ENCODE peak calls at places on chromosomes 7 and 10, in nine cellular contexts. S is transverse colon, C is stomach, F is adrenal gland, X is endothelial cell of umbilical vein, V is sigmoid colon, O is ovary, Z is esophagus squamous epithelium, R is HepG2. G is an unnamed sample.

GRCh38 chr7:27103489-27104226 is 1.2 kb upstream of the HOXA2 start:
- DNase-seq in X (peak), R (no peak), S (peak), Z (no peak), V (peak), F (peak), C (no peak), O (no peak), G (no peak)

GRCh38 chr7:43815373-43815772 is 53.9 kb downstream of the MRPS24 start:
- DNase-seq in Z (no peak), S (no peak), C (no peak), X (no peak), O (no peak), R (no peak), F (no peak), V (no peak), G (no peak)

GRCh38 chr10:96334888-96335526 is 23.8 kb downstream of the OPALIN start:
- DNase-seq in V (no peak), R (peak), X (peak), C (no peak), S (no peak), O (no peak), F (no peak), Z (no peak), G (no peak)

GRCh38 chr7:157521752-157522151 is 184.9 kb downstream of the DNAJB6 start:
- DNase-seq in X (no peak), F (no peak), S (no peak), Z (no peak), V (peak), R (no peak), O (no peak), C (no peak), G (no peak)

GRCh38 chr10:31947144-31947926 is 18.7 kb upstream of the ARHGAP12 start:
- DNase-seq in V (peak), O (peak), Z (no peak), S (no peak), X (peak), F (no peak), R (peak), C (no peak), G (no peak)

GRCh38 chr7:70506463-70506862 is 625.5 kb upstream of the GALNT17 start:
- DNase-seq in R (peak), X (no peak), C (no peak), V (no peak), O (no peak), S (no peak), Z (no peak), F (no peak), G (peak)

GRCh38 chr10:19658622-19659233 is 157.5 kb upstream of the PLXDC2 start:
- DNase-seq in X (no peak), F (no peak), C (no peak), V (no peak), O (no peak), Z (no peak), R (no peak), S (no peak), G (no peak)

GRCh38 chr10:84537447-84537931 is 209.1 kb downstream of the CCSER2 start:
- DNase-seq in X (peak), F (peak), R (peak), O (peak), V (no peak), Z (no peak), C (peak), S (peak), G (no peak)

GRCh38 chr7:158264881-158265742 is 322.5 kb downstream of the PTPRN2 start:
- DNase-seq in X (no peak), Z (no peak), V (peak), F (no peak), S (no peak), R (no peak), O (no peak), C (no peak), G (no peak)

GRCh38 chr10:5484205-5484604 is 15.2 kb downstream of the CALML5 start:
- DNase-seq in S (no peak), F (no peak), V (peak), O (no peak), C (no peak), R (no peak), Z (no peak), X (no peak), G (no peak)

GRCh38 chr10:28722065-28722803 is 44.9 kb downstream of the BAMBI start:
- DNase-seq in R (no peak), F (peak), C (no peak), Z (no peak), X (peak), O (peak), V (no peak), S (peak), G (peak)

GRCh38 chr7:39265912-39266591 is 288.3 kb downstream of the POU6F2 start:
- DNase-seq in X (no peak), Z (no peak), V (no peak), R (no peak), O (no peak), C (no peak), S (no peak), F (no peak), G (no peak)

GRCh38 chr10:62244785-62245595 is 23.7 kb downstream of the RTKN2 start:
- DNase-seq in R (peak), X (peak), V (no peak), C (no peak), F (peak), Z (no peak), O (peak), S (peak), G (no peak)

GRCh38 chr10:78578929-78579328 is 489.8 kb upstream of the ZMIZ1 start:
- DNase-seq in X (no peak), V (no peak), R (no peak), Z (no peak), O (no peak), C (no peak), S (no peak), F (no peak), G (no peak)

GRCh38 chr10:132389631-132390454 is 7.2 kb upstream of the PWWP2B start:
- DNase-seq in V (peak), O (peak), R (no peak), S (peak), C (no peak), F (peak), X (no peak), Z (no peak), G (peak)

GRCh38 chr10:79352035-79352595 is 4.8 kb downstream of the PPIF start:
- DNase-seq in X (no peak), Z (no peak), C (no peak), R (no peak), O (no peak), V (no peak), S (no peak), F (peak), G (no peak)

GRCh38 chr10:103350522-103351260 is at the start of gene PCGF6:
- DNase-seq in X (peak), R (peak), O (peak), V (peak), S (peak), F (peak), Z (no peak), C (peak), G (peak)

GRCh38 chr7:80224416-80224815 is 89.8 kb downstream of the GNAI1 start:
- DNase-seq in V (no peak), S (no peak), C (no peak), Z (no peak), X (no peak), F (no peak), O (no peak), R (no peak), G (no peak)

GRCh38 chr10:30455816-30456215 is 21.8 kb downstream of the MAP3K8 start:
- DNase-seq in R (no peak), X (no peak), C (no peak), F (no peak), S (peak), O (peak), V (no peak), Z (no peak), G (no peak)

GRCh38 chr7:103988468-103989199 is 824 bp downstream of the RELN start:
- DNase-seq in O (no peak), S (no peak), X (peak), R (peak), C (no peak), F (no peak), Z (no peak), V (no peak), G (no peak)

GRCh38 chr10:129962092-129962494 is 2.0 kb downstream of the EBF3 start:
- DNase-seq in O (no peak), C (no peak), V (peak), X (no peak), F (peak), Z (no peak), S (no peak), R (no peak), G (no peak)

GRCh38 chr10:127904311-127904710 is 2.6 kb upstream of the PTPRE start:
- DNase-seq in Z (no peak), F (no peak), C (no peak), X (no peak), O (no peak), S (no peak), R (no peak), V (no peak), G (no peak)

GRCh38 chr10:14481752-14482151 is 151.0 kb upstream of the FRMD4A start:
- DNase-seq in S (no peak), V (no peak), F (peak), C (no peak), Z (no peak), X (no peak), O (no peak), R (no peak), G (no peak)

GRCh38 chr7:103679156-103680132 is 233.4 kb upstream of the SLC26A5 start:
- DNase-seq in Z (no peak), F (no peak), O (no peak), C (no peak), X (no peak), V (no peak), S (no peak), R (peak), G (no peak)

GRCh38 chr7:19107142-19107391 is 10.4 kb downstream of the TWIST1 start:
- DNase-seq in S (no peak), V (no peak), C (no peak), O (no peak), R (no peak), Z (no peak), X (no peak), F (no peak), G (no peak)

GRCh38 chr7:27605283-27605682 is 57.4 kb downstream of the HIBADH start:
- DNase-seq in X (no peak), S (no peak), V (no peak), F (no peak), C (no peak), Z (no peak), O (no peak), R (no peak), G (no peak)

GRCh38 chr10:49080071-49080470 is 35.3 kb downstream of the VSTM4 start:
- DNase-seq in F (no peak), V (no peak), C (no peak), R (no peak), O (peak), X (no peak), Z (no peak), S (no peak), G (no peak)

GRCh38 chr10:30387646-30388243 is 38.7 kb upstream of the MTPAP start:
- DNase-seq in C (no peak), X (no peak), F (no peak), Z (no peak), O (no peak), V (no peak), R (peak), S (no peak), G (no peak)

GRCh38 chr7:29606287-29606721 is 42.7 kb downstream of the PRR15 start:
- DNase-seq in R (peak), V (no peak), Z (no peak), S (peak), O (peak), F (peak), X (peak), C (no peak), G (no peak)

GRCh38 chr10:33015798-33016547 is 57.9 kb upstream of the ITGB1 start:
- DNase-seq in R (no peak), V (no peak), Z (no peak), C (no peak), O (no peak), S (no peak), X (no peak), F (no peak), G (no peak)

GRCh38 chr7:6071406-6071805 is 40.2 kb downstream of the ANKRD61 start:
- DNase-seq in F (no peak), S (no peak), V (no peak), Z (no peak), O (no peak), R (no peak), C (no peak), X (no peak), G (no peak)

GRCh38 chr10:69426376-69426727 is 9.6 kb upstream of the TACR2 start:
- DNase-seq in O (no peak), R (no peak), C (no peak), S (no peak), X (no peak), V (peak), Z (no peak), F (no peak), G (no peak)

GRCh38 chr10:130463876-130464360 is 327.7 kb downstream of the GLRX3 start:
- DNase-seq in C (no peak), X (no peak), R (no peak), Z (no peak), V (peak), F (peak), S (no peak), O (no peak), G (no peak)

GRCh38 chr10:70925377-70926214 is 37.2 kb upstream of the PCBD1 start:
- DNase-seq in O (peak), Z (no peak), C (peak), R (no peak), X (peak), S (peak), F (peak), V (no peak), G (peak)

GRCh38 chr10:102645388-102645740 is 1.1 kb downstream of the TRIM8 start:
- DNase-seq in X (peak), C (peak), S (peak), R (peak), F (peak), O (peak), V (peak), Z (no peak), G (peak)

GRCh38 chr7:150744041-150744656 is 6.9 kb downstream of the GIMAP5 start:
- DNase-seq in R (no peak), C (no peak), S (no peak), V (no peak), F (no peak), O (no peak), X (no peak), Z (no peak), G (no peak)
- H3K27ac ChIP-seq in R (no peak), C (no peak), S (no peak), V (peak), F (no peak), O (no peak), X (no peak), Z (no peak), G (no peak)

GRCh38 chr10:101120884-101121660 is 10.0 kb upstream of the TLX1 start:
- DNase-seq in R (no peak), S (peak), F (no peak), O (no peak), C (peak), Z (no peak), V (no peak), X (no peak), G (peak)
- TF ChIP-seq POLR2A in R (no peak), S (peak), F (no peak), O (no peak), C (no peak), Z (no peak), V (no peak), X (no peak), G (peak)

GRCh38 chr10:97466755-97467154 is 20.8 kb downstream of the ZDHHC16 start:
- DNase-seq in X (no peak), V (no peak), Z (no peak), F (peak), O (no peak), S (no peak), C (no peak), R (peak), G (no peak)
- H3K27ac ChIP-seq in X (no peak), V (no peak), Z (no peak), F (no peak), O (no peak), S (no peak), C (no peak), R (no peak), G (no peak)

GRCh38 chr7:135558337-135558767 is 635 bp downstream of the NUP205 start:
- DNase-seq in O (peak), V (no peak), Z (no peak), S (peak), F (peak), X (peak), C (peak), R (peak), G (no peak)

GRCh38 chr7:135558881-135559280 is 1.2 kb downstream of the NUP205 start:
- DNase-seq in V (no peak), F (no peak), X (no peak), O (no peak), S (no peak), Z (no peak), R (no peak), C (no peak), G (no peak)

GRCh38 chr7:135552148-135552547 is 5.6 kb upstream of the NUP205 start:
- DNase-seq in V (no peak), X (no peak), F (no peak), C (no peak), Z (no peak), R (peak), S (no peak), O (no peak), G (no peak)

GRCh38 chr7:135562720-135563119 is 5.0 kb downstream of the NUP205 start:
- DNase-seq in C (no peak), V (no peak), F (no peak), O (no peak), S (no peak), X (no peak), Z (no peak), R (no peak), G (no peak)

DNA sequence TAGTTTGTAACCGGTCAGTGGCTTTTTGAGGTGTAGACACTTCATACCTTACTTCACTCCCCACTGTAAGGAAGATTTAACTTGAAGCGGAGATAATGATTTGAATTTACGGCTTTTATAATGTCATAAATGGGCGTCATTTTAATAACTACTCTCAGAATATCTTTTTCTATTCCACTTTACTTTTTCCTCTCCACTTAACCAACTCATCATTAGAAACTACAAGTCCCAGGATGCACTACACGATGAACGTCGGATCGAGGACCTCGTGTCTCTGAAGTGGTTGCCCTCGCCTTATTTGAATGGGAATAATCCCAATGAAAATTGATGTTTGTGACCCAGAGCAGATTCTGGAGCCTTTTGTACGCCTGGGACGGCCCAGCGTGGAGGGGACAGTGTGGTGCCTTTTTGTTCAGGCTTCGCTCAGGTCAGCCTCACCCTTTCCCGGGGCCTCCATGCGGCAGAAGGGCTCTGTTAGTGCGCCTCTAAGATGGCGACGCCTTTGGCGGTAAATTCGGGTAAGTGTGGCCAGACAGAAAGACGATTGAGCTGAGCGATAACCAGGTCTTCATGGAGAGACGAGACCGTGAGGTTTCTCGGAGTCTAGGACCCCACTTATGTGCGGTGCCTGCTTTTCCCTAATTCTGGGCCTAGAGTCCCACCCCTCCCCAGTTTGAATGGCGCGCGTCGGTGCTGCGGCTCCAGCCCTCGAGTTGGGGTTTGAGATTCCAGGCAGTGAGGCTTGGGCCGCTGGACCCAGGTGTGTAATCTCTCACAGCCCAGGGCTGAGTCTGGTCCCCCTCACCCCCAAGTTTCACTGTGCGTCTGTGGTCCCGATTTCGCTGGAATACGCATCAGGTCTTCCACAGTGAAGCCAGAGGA is at the start of gene NUP205:
- DNase-seq in S (peak), O (peak), R (peak), F (peak), V (peak), C (peak), X (peak), Z (no peak), G (peak)
- TF ChIP-seq POLR2A in S (peak), O (peak), R (peak), F (peak), V (no peak), C (no peak), X (peak), Z (peak), G (peak)

GRCh38 chr7:50364645-50365044 is 60.1 kb downstream of the IKZF1 start:
- DNase-seq in V (no peak), O (no peak), S (no peak), F (no peak), R (no peak), C (no peak), X (no peak), Z (no peak), G (no peak)

GRCh38 chr7:50359995-50360925 is 55.7 kb downstream of the IKZF1 start:
- DNase-seq in F (no peak), V (peak), S (peak), C (no peak), X (no peak), R (no peak), O (no peak), Z (no peak), G (no peak)

GRCh38 chr7:50363327-50364060 is 59.0 kb downstream of the IKZF1 start:
- DNase-seq in F (no peak), O (no peak), S (no peak), Z (no peak), V (no peak), X (no peak), C (no peak), R (no peak), G (no peak)

GRCh38 chr7:50362712-50363282 is 58.3 kb downstream of the IKZF1 start:
- DNase-seq in R (no peak), O (no peak), Z (no peak), C (no peak), F (no peak), V (no peak), X (no peak), S (peak), G (no peak)

GRCh38 chr7:50362142-50362541 is 57.6 kb downstream of the IKZF1 start:
- DNase-seq in O (no peak), V (no peak), Z (no peak), F (no peak), R (no peak), X (no peak), C (no peak), S (no peak), G (no peak)
- H3K27ac ChIP-seq in O (no peak), V (no peak), Z (peak), F (no peak), R (no peak), X (no peak), C (peak), S (peak), G (no peak)

G was measured in right lobe of liver.